ENCODE peak calls at places on chromosomes 1 and 21, in five cellular contexts. E is lower lobe of right lung; C is ecto neural progenitor cell; H is foreskin fibroblast; T is activated effector memory CD4-positive, alpha-beta T cell treated with anti-CD3 and anti-CD28 coated beads, Interleukin-2, amount 50 U/mL, for 16 hours. Q is an unnamed sample.

GRCh38 chr21:33976082-33976979 is 60.7 kb upstream of the ATP5PO start:
- DNase-seq in T (peak), C (peak), E (no peak), H (peak), Q (peak)

GRCh38 chr1:95262928-95263327 is 28.9 kb downstream of the RWDD3 start:
- DNase-seq in T (no peak), H (no peak), E (no peak), C (no peak), Q (no peak)

GRCh38 chr1:31548518-31548898 is 27.8 kb upstream of the TINAGL1 start:
- DNase-seq in E (peak), T (no peak), H (peak), C (no peak), Q (no peak)

GRCh38 chr21:45504021-45504515 is 38.2 kb downstream of the SLC19A1 start:
- DNase-seq in C (no peak), H (no peak), E (peak), T (no peak), Q (peak)

GRCh38 chr21:35699360-35699759 is 361.0 kb downstream of the SETD4 start:
- DNase-seq in C (no peak), E (no peak), H (no peak), T (no peak), Q (no peak)

GRCh38 chr1:193216920-193217319 is 30.5 kb upstream of the B3GALT2 start:
- DNase-seq in C (peak), T (no peak), H (no peak), E (no peak), Q (peak)

GRCh38 chr1:6392081-6392879 is 1.3 kb downstream of the ACOT7 start:
- DNase-seq in E (no peak), H (no peak), T (peak), C (no peak), Q (no peak)

GRCh38 chr21:41712201-41712600 is 54.7 kb downstream of the RIPK4 start:
- DNase-seq in T (no peak), H (no peak), E (no peak), C (no peak), Q (no peak)

GRCh38 chr1:19044975-19045831 is 88.7 kb upstream of the IFFO2 start:
- DNase-seq in C (no peak), H (no peak), T (peak), E (peak), Q (no peak)

GRCh38 chr21:15031790-15032357 is 32.9 kb downstream of the NRIP1 start:
- DNase-seq in H (no peak), C (no peak), E (no peak), T (no peak), Q (no peak)

GRCh38 chr1:14724697-14725096 is 126.2 kb downstream of the KAZN start:
- DNase-seq in E (no peak), C (no peak), H (no peak), T (no peak), Q (no peak)